ENCODE peak calls at places on chromosomes 1 and 21, in seven cellular contexts. A, B, P, N, I, D and K are unnamed samples.

GRCh38 chr1:42940851-42941639 is 17.6 kb downstream of the SLC2A1 start:
- DNase-seq in I (no peak), A (no peak), D (peak; percentile 63), N (no peak), P (no peak), B (peak; percentile 82), K (no peak)

GRCh38 chr1:165129568-165130164 is 226.8 kb downstream of the LMX1A start:
- DNase-seq in D (peak; percentile 83), B (peak; percentile 51), N (peak; percentile 53), A (peak; percentile 56), I (no peak), P (peak; percentile 41), K (peak; percentile 63)

GRCh38 chr1:74314438-74314837 is 79.3 kb downstream of the TNNI3K start:
- DNase-seq in P (no peak), A (no peak), I (no peak), N (no peak), B (no peak), D (no peak), K (no peak)

GRCh38 chr1:62180649-62181048 is 14.0 kb upstream of the L1TD1 start:
- DNase-seq in I (no peak), P (no peak), D (no peak), N (no peak), A (no peak), B (no peak), K (peak; percentile 73)

GRCh38 chr1:2284932-2285331 is 56.8 kb downstream of the SKI start:
- DNase-seq in D (no peak), B (no peak), P (no peak), N (no peak), I (no peak), A (no peak), K (no peak)

GRCh38 chr1:7386226-7387052 is 384.7 kb upstream of the VAMP3 start:
- DNase-seq in D (no peak), B (no peak), N (no peak), A (no peak), P (no peak), I (no peak), K (no peak)

GRCh38 chr1:159011701-159012100 is 2.0 kb downstream of the IFI16 start:
- DNase-seq in D (no peak), P (no peak), N (no peak), B (no peak), A (no peak), I (no peak), K (no peak)

GRCh38 chr21:41562101-41563000 is 54.4 kb upstream of the TMPRSS2 start:
- DNase-seq in B (no peak), P (no peak), A (no peak), D (no peak), I (no peak), N (no peak), K (no peak)

GRCh38 chr1:244350027-244350426 is 101.7 kb downstream of the ADSS2 start:
- DNase-seq in P (no peak), B (no peak), I (peak; percentile 64), A (no peak), N (no peak), D (no peak), K (no peak)

GRCh38 chr1:158058339-158059025 is 65.0 kb downstream of the KIRREL1 start:
- DNase-seq in N (no peak), A (no peak), B (no peak), P (no peak), D (no peak), I (no peak), K (no peak)

GRCh38 chr1:33854091-33854490 is 9.8 kb upstream of the HMGB4 start:
- DNase-seq in D (no peak), P (no peak), I (no peak), A (no peak), B (no peak), N (no peak), K (no peak)

GRCh38 chr1:241637604-241638003 is 2.6 kb downstream of the CHML start:
- DNase-seq in I (no peak), D (no peak), N (no peak), A (peak; percentile 18), P (no peak), B (no peak), K (no peak)

GRCh38 chr1:41935226-41935625 is 16.5 kb upstream of the HIVEP3 start:
- DNase-seq in N (no peak), P (no peak), B (no peak), I (no peak), D (no peak), A (no peak), K (no peak)

GRCh38 chr1:47738560-47739182 is 258.5 kb downstream of the TRABD2B start:
- DNase-seq in N (no peak), D (peak; percentile 35), P (peak; percentile 74), B (no peak), I (no peak), A (peak; percentile 70), K (peak; percentile 69)

GRCh38 chr1:3319874-3320245 is 134.6 kb upstream of the ARHGEF16 start:
- DNase-seq in I (no peak), N (peak; percentile 34), A (peak; percentile 79), P (peak; percentile 72), D (peak; percentile 89), B (peak; percentile 85), K (no peak)

GRCh38 chr1:33393524-33393923 is 37.4 kb downstream of the PHC2 start:
- DNase-seq in B (no peak), I (no peak), A (no peak), P (no peak), D (no peak), N (no peak), K (no peak)

GRCh38 chr1:225450491-225451191 is 22.8 kb upstream of the LBR start:
- DNase-seq in A (no peak), P (no peak), I (no peak), D (peak; percentile 78), N (no peak), B (no peak), K (no peak)

GRCh38 chr1:26700711-26701110 is 4.9 kb downstream of the ARID1A start:
- DNase-seq in N (no peak), B (no peak), D (no peak), I (no peak), P (no peak), A (no peak), K (no peak)

GRCh38 chr1:33815061-33815460 is 48.8 kb upstream of the HMGB4 start:
- DNase-seq in N (no peak), B (no peak), I (no peak), D (no peak), A (no peak), P (no peak), K (no peak)

GRCh38 chr1:168824418-168824817 is 95.4 kb upstream of the DPT start:
- DNase-seq in N (no peak), D (no peak), I (no peak), A (no peak), B (no peak), P (no peak), K (no peak)

GRCh38 chr1:244114895-244115294 is 63.8 kb downstream of the ZBTB18 start:
- DNase-seq in N (no peak), D (no peak), P (no peak), B (no peak), A (no peak), I (no peak), K (no peak)

GRCh38 chr1:165376041-165376810 is 19.7 kb upstream of the LMX1A start:
- DNase-seq in A (peak; percentile 31), B (no peak), P (no peak), D (no peak), I (no peak), N (no peak), K (peak; percentile 42)

GRCh38 chr1:167755568-167756145 is 33.9 kb downstream of the MPZL1 start:
- DNase-seq in B (no peak), N (no peak), D (no peak), P (no peak), A (no peak), I (no peak), K (no peak)

DNA sequence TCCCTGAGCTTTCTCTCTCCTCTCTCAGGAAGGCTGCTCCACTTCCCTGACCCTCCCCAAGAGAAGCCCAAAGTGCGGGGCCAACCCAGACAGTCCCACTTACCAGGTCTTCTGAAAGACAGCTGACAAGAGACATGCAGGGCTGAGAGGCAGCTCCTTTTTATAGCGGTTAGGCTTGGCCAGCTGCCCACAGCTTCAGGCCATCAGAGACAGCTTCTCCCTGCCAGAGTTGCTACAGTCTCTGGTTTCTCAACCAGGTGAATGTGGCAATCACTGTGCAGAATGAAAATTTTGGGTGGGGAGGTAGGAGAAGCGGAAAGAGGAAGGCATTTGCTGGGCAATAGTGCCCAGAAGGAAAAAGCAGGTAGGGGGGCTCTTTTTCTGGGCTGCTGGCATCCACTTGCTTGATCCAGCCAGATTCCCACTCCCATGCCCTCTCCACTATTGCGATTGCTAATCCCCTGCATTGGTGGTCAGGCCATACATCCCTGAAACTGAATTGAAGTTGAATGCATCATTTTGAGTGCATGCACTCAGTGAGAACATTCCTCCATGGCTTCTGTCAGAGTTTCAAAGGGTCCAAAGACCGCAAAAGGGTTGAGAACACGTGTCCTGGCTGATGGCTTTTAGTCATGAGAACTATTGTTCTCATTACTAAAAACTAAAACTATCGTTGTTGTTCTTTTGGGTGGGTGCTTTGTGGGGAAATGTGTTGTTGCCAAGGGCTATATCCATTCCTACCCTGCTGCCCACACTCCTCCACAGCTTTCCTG is at the start of gene S100A8:
- DNase-seq in B (no peak), D (no peak), P (no peak), A (no peak), N (no peak), I (no peak), K (peak; percentile 70)
- TF ChIP-seq JUND in B (no peak), D (no peak), P (no peak), A (no peak), N (no peak), I (no peak), K (no peak)

GRCh38 chr1:99599678-99600175 is 46.2 kb upstream of the PALMD start:
- DNase-seq in B (peak; percentile 0), I (no peak), D (peak; percentile 86), N (no peak), P (no peak), A (peak; percentile 85), K (no peak)
- TF ChIP-seq JUND in B (no peak), I (no peak), D (peak; percentile 78), N (no peak), P (peak; percentile 99), A (peak; percentile 99), K (no peak)

GRCh38 chr1:232952514-232953175 is 2.2 kb downstream of the NTPCR start:
- DNase-seq in P (peak; percentile 66), A (peak; percentile 73), N (peak; percentile 61), I (peak; percentile 28), B (peak; percentile 57), D (peak; percentile 51), K (peak; percentile 68)
- TF ChIP-seq JUND in P (no peak), A (no peak), N (no peak), I (no peak), B (no peak), D (no peak), K (no peak)

DNA sequence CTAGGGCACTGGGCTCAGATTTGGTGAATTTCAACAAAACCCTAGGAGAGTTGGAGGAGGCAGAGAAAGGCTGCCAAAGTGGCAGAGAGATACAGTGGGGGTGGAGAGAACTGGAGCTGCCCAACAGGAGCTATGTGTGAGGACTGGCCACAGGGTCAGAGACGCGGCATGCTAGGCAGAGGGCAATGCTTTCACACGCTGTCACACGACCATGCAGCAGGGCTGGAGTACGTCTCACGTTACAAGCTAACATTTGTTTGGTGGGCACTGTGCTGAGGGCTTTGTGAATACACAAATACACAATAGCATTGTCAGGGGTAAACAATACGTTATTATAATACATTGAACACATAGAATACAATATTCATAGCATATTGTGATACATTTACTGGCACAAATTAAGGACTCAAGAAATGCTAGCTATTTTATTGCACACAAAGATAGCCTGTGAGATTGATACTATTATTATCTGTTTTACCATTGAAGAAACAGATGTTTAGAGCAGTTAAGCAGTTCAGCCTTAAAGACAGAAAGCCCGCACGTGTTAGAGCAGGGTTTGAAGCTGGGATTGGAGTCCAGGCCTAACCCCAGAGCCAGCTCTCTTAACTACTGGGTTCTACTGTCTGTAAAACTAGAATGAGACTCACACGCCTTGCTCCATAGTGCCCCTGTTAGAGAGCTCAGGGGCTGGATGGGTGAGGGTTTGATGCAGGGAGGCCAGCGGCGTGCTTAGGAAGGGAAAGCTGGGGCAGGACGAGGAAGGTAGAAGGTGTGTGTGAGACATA is 4.5 kb downstream of the RAB7B start:
- DNase-seq in D (no peak), B (no peak), N (no peak), A (no peak), P (no peak), I (no peak), K (no peak)
- TF ChIP-seq JUND in D (no peak), B (no peak), N (no peak), A (no peak), P (no peak), I (no peak), K (no peak)